ENCODE peak calls at places on chromosomes 4 and X, in four cellular contexts. Y is H1, T is GM12878, V is K562. L is an unnamed sample.

GRCh38 chr4:128649575-128650205 is 159.8 kb upstream of the JADE1 start:
- DNase-seq in Y (peak; percentile 38), T (no peak), V (no peak), L (no peak)

GRCh38 chr4:126395661-126396060 is 1080.9 kb downstream of the FAT4 start:
- DNase-seq in Y (no peak), T (no peak), V (no peak), L (no peak)

GRCh38 chrX:151680805-151681204 is 14.5 kb upstream of the PRRG3 start:
- DNase-seq in Y (peak; percentile 86), T (peak; percentile 12), V (peak; percentile 78), L (peak; percentile 32)

GRCh38 chr4:143355540-143356217 is 19.0 kb downstream of the GAB1 start:
- DNase-seq in Y (no peak), T (no peak), V (no peak), L (no peak)

GRCh38 chr4:55074386-55074785 is 51.0 kb downstream of the KDR start:
- DNase-seq in Y (no peak), T (no peak), V (no peak), L (no peak)

GRCh38 chr4:3241905-3242304 is 7.1 kb upstream of the MSANTD1 start:
- DNase-seq in Y (no peak), T (no peak), V (peak; percentile 81), L (no peak)

GRCh38 chr4:77305766-77306165 is 148.8 kb downstream of the CCNG2 start:
- DNase-seq in Y (no peak), T (no peak), V (no peak), L (no peak)

GRCh38 chrX:110042521-110042920 is 39.6 kb downstream of the TMEM164 start:
- DNase-seq in Y (no peak), T (no peak), V (no peak), L (no peak)

GRCh38 chrX:54452920-54453319 is 12.7 kb downstream of the TSR2 start:
- DNase-seq in Y (no peak), T (no peak), V (peak; percentile 23), L (no peak)

GRCh38 chrX:49958727-49959126 is 36.3 kb downstream of the CLCN5 start:
- DNase-seq in Y (no peak), T (no peak), V (no peak), L (no peak)

GRCh38 chr4:154838155-154838554 is 57.1 kb downstream of the RBM46 start:
- DNase-seq in Y (no peak), T (no peak), V (no peak), L (no peak)

GRCh38 chrX:77979870-77980269 is 10.4 kb upstream of the PGAM4 start:
- DNase-seq in Y (no peak), T (no peak), V (no peak), L (no peak)

GRCh38 chrX:52979568-52979967 is 21.2 kb upstream of the FAM156A start:
- DNase-seq in Y (no peak), T (no peak), V (no peak), L (no peak)

GRCh38 chrX:16517206-16517605 is 132.8 kb upstream of the S100G start:
- DNase-seq in Y (no peak), T (no peak), V (no peak), L (no peak)

GRCh38 chr4:77035153-77035552 is 40.6 kb downstream of the CCNI start:
- DNase-seq in Y (no peak), T (no peak), V (no peak), L (no peak)

GRCh38 chrX:17413228-17413627 is 38.2 kb downstream of the NHS start:
- DNase-seq in Y (no peak), T (no peak), V (no peak), L (peak; percentile 32)

GRCh38 chr4:90996813-90997212 is 869.6 kb downstream of the CCSER1 start:
- DNase-seq in Y (no peak), T (no peak), V (no peak), L (no peak)

GRCh38 chr4:146957252-146957651 is 11.6 kb upstream of the TTC29 start:
- DNase-seq in Y (no peak), T (no peak), V (no peak), L (no peak)

GRCh38 chrX:40130207-40130606 is 32.4 kb upstream of the BCOR start:
- DNase-seq in Y (no peak), T (no peak), V (no peak), L (peak; percentile 37)

GRCh38 chr4:104966349-104967033 is 180.2 kb upstream of the TET2 start:
- DNase-seq in Y (no peak), T (peak; percentile 96), V (no peak), L (no peak)

GRCh38 chr4:25856756-25857155 is 6.0 kb downstream of the SEL1L3 start:
- DNase-seq in Y (no peak), T (no peak), V (no peak), L (no peak)

DNA sequence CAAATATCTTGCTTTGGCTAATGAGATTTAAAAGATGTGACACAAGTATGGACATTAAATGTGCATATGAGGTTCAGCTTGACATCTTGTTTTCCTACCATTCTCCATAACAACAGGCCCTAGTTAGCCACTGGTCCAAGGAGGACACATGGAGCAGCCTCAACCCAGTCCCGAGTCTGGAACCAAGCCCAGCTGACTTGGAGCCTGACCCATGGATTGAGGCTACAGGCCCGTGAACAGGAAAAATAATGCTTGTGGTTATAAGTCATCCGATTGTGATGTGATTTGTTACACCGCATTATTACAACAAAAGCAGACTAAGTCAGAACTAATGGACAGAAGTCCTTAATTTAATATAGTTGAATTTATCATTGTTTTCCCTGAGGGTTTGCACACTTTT is 123.2 kb upstream of the BANK1 start:
- DNase-seq in Y (no peak), T (no peak), V (no peak), L (no peak)
- TF ChIP-seq EGR1 in Y (no peak), T (no peak), V (no peak), L (no peak)

DNA sequence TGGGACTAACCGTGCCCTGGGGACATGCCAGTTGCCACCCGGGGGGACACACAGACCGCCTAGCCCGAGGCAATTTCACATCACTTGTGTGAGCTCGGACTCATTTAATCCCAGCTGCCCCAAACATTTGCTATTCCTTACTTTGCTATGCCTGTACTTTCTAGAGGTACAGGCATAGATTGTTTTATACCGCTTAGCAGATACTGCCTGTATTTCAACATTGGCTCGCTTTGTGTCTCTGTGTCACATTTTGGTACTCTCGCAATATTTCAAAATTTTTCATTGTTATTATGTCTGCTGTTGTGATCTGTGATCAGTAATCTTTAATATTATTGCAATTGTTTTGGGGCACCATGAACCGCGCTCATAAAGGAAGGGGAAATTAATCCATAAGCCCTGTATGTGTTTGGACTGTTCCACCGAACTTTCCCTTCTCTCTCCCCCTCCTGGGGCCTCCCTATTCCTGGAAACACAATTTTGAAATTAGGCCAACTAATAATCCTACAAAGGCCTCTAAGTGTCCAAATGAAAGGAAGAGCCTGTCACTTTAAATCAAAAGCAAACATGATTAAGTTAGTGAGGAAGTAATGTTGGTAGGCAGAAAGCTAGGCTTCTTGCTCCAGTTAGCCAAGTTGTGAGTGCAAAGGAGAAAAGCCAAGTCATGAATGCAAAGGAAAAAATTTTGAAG is 563 bp upstream of the CASP6 start:
- DNase-seq in Y (no peak), T (peak; percentile 8), V (peak; percentile 16), L (no peak)
- TF ChIP-seq ATF3 in Y (no peak), T (no peak), V (no peak), L (no peak)

DNA sequence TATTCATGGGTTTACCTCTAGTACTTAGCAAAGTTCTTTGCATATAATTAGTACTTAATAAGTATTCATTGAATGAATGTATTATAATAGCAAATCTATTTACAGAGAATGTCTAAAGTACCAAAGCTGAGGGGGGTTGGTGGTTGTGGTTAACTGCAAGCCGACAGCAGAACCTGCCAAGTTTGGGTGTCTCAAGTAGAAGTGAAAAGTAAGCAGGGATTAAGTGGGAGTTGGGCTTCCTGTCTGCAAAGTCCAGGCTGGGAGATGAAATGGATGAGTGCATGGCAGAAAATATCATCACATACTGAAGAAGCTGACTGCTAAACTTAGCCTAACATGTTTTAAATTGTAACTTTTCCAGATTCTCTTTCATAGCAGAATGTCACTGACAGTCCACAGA is 169.6 kb downstream of the CAMK2D start:
- DNase-seq in Y (no peak), T (no peak), V (no peak), L (no peak)
- TF ChIP-seq EGR1 in Y (no peak), T (no peak), V (no peak), L (no peak)

DNA sequence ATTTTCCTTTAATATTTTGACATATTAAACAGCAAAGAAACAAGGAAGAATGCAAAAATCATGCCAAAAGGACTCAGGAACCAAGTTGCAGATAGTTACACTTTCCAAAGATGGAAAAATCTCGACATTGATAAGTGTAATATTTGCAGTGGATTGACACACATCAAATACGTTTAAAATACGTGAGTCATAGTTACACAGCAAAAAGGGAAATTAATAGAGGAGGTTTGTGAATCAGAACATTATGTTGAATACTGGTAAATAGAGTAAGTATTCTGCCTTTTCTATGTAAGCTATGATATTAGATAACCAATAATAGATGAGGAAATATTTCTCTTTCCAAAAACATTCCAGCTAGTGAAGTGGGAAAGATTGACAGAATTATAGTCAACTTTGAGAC is 1761.3 kb upstream of the IGFBP7 start:
- DNase-seq in Y (no peak), T (no peak), V (no peak), L (no peak)
- TF ChIP-seq ATF3 in Y (no peak), T (no peak), V (no peak), L (no peak)

DNA sequence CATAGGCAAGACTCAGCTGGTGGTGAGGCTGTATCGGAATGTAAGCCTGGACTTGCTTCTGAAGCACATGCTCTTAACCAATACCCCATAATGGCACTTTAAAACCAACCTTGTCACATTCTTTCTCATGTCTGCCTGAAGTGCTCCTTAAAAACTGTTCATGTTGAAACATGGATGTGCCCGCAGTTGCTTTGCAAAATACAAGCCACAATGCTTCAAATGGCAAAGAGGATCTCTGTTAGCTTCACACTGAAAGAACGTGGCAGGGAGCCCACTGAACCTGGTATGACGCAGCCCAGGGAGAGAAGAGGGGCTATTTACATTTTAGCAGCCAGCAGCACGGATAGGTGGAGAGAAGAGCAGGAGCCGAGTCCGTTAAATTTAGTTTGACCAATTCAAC is 29.3 kb downstream of the SOD3 start:
- DNase-seq in Y (no peak), T (no peak), V (no peak), L (no peak)
- TF ChIP-seq EGR1 in Y (no peak), T (no peak), V (no peak), L (no peak)